ENCODE peak calls at places on chromosomes 3 and 15, in six cellular contexts. One of them, this sample, is unnamed.

GRCh38 chr3:23961913-23962312 is 16.8 kb downstream of the NR1D2 start:
- DNase-seq in A549: no peak
- DNase-seq in K562: no peak
- DNase-seq in prostate gland: no peak
- DNase-seq in H1: no peak
- DNase-seq in upper lobe of left lung: no peak
- DNase-seq in this sample: no peak

GRCh38 chr3:94024385-94024784 is 4.0 kb downstream of the STX19 start:
- DNase-seq in H1: no peak
- DNase-seq in upper lobe of left lung: no peak
- DNase-seq in K562: no peak
- DNase-seq in A549: no peak
- DNase-seq in prostate gland: no peak
- DNase-seq in this sample: peak

GRCh38 chr15:36943496-36944361 is 156.6 kb downstream of the MEIS2 start:
- DNase-seq in A549: no peak
- DNase-seq in K562: no peak
- DNase-seq in upper lobe of left lung: no peak
- DNase-seq in prostate gland: no peak
- DNase-seq in H1: no peak
- DNase-seq in this sample: no peak

GRCh38 chr3:136042608-136043221 is 77.2 kb downstream of the PPP2R3A start:
- DNase-seq in A549: peak
- DNase-seq in upper lobe of left lung: no peak
- DNase-seq in K562: peak
- DNase-seq in prostate gland: no peak
- DNase-seq in H1: no peak
- DNase-seq in this sample: no peak

GRCh38 chr3:121660356-121661171 is at the start of gene HCLS1:
- DNase-seq in A549: no peak
- DNase-seq in prostate gland: peak
- DNase-seq in upper lobe of left lung: peak
- DNase-seq in K562: no peak
- DNase-seq in H1: no peak
- DNase-seq in this sample: peak

GRCh38 chr3:183766745-183767606 is 58.4 kb downstream of the MAP6D1 start:
- DNase-seq in upper lobe of left lung: peak
- DNase-seq in K562: peak
- DNase-seq in prostate gland: peak
- DNase-seq in H1: peak
- DNase-seq in A549: peak
- DNase-seq in this sample: peak

GRCh38 chr3:14286887-14287496 is 108.4 kb downstream of the LSM3 start:
- DNase-seq in prostate gland: no peak
- DNase-seq in H1: no peak
- DNase-seq in A549: no peak
- DNase-seq in upper lobe of left lung: no peak
- DNase-seq in K562: no peak
- DNase-seq in this sample: no peak

GRCh38 chr3:38029400-38030125 is at the start of gene PLCD1:
- DNase-seq in A549: peak
- DNase-seq in H1: peak
- DNase-seq in upper lobe of left lung: peak
- DNase-seq in K562: peak
- DNase-seq in prostate gland: peak
- DNase-seq in this sample: peak

GRCh38 chr3:14823910-14824629 is 5.3 kb downstream of the FGD5 start:
- DNase-seq in prostate gland: peak
- DNase-seq in upper lobe of left lung: no peak
- DNase-seq in H1: no peak
- DNase-seq in A549: no peak
- DNase-seq in K562: no peak
- DNase-seq in this sample: no peak

GRCh38 chr3:140091143-140091542 is 156.2 kb downstream of the CLSTN2 start:
- DNase-seq in K562: no peak
- DNase-seq in upper lobe of left lung: no peak
- DNase-seq in A549: no peak
- DNase-seq in prostate gland: no peak
- DNase-seq in H1: no peak
- DNase-seq in this sample: no peak

GRCh38 chr15:58269455-58270414 is 131.6 kb downstream of the AQP9 start:
- DNase-seq in prostate gland: peak
- DNase-seq in A549: peak
- DNase-seq in K562: peak
- DNase-seq in H1: no peak
- DNase-seq in upper lobe of left lung: no peak
- DNase-seq in this sample: peak

GRCh38 chr3:16907245-16907644 is 22.5 kb downstream of the PLCL2 start:
- DNase-seq in prostate gland: no peak
- DNase-seq in K562: peak
- DNase-seq in H1: no peak
- DNase-seq in upper lobe of left lung: no peak
- DNase-seq in A549: no peak
- DNase-seq in this sample: no peak

GRCh38 chr3:137163241-137163916 is 205.6 kb downstream of the IL20RB start:
- DNase-seq in prostate gland: no peak
- DNase-seq in upper lobe of left lung: no peak
- DNase-seq in K562: no peak
- DNase-seq in A549: no peak
- DNase-seq in H1: no peak
- DNase-seq in this sample: no peak

GRCh38 chr15:80550219-80550909 is 144.7 kb upstream of the ABHD17C start:
- DNase-seq in K562: no peak
- DNase-seq in H1: peak
- DNase-seq in upper lobe of left lung: no peak
- DNase-seq in prostate gland: no peak
- DNase-seq in A549: peak
- DNase-seq in this sample: no peak

GRCh38 chr15:79950247-79950646 is 20.7 kb downstream of the BCL2A1 start:
- DNase-seq in A549: no peak
- DNase-seq in upper lobe of left lung: no peak
- DNase-seq in K562: no peak
- DNase-seq in H1: no peak
- DNase-seq in prostate gland: no peak
- DNase-seq in this sample: no peak

GRCh38 chr3:129984124-129984523 is 9.6 kb downstream of the TRH start:
- DNase-seq in upper lobe of left lung: no peak
- DNase-seq in prostate gland: no peak
- DNase-seq in A549: no peak
- DNase-seq in H1: peak
- DNase-seq in K562: no peak
- DNase-seq in this sample: no peak

GRCh38 chr3:194750409-194750808 is 64.7 kb downstream of the FAM43A start:
- DNase-seq in A549: no peak
- DNase-seq in upper lobe of left lung: no peak
- DNase-seq in prostate gland: no peak
- DNase-seq in K562: no peak
- DNase-seq in H1: no peak
- DNase-seq in this sample: no peak

GRCh38 chr3:38578551-38578950 is 70.9 kb downstream of the SCN5A start:
- DNase-seq in K562: no peak
- DNase-seq in A549: no peak
- DNase-seq in H1: peak
- DNase-seq in prostate gland: no peak
- DNase-seq in upper lobe of left lung: no peak
- DNase-seq in this sample: no peak

GRCh38 chr3:194365526-194365925 is 4.0 kb downstream of the LRRC15 start:
- DNase-seq in upper lobe of left lung: no peak
- DNase-seq in K562: no peak
- DNase-seq in H1: no peak
- DNase-seq in A549: no peak
- DNase-seq in prostate gland: no peak
- DNase-seq in this sample: no peak

GRCh38 chr3:57942872-57943283 is 65.3 kb upstream of the FLNB start:
- DNase-seq in H1: no peak
- DNase-seq in prostate gland: peak
- DNase-seq in K562: no peak
- DNase-seq in A549: no peak
- DNase-seq in upper lobe of left lung: peak
- DNase-seq in this sample: peak

GRCh38 chr3:177885063-177885462 is 651.2 kb upstream of the KCNMB2 start:
- DNase-seq in H1: no peak
- DNase-seq in prostate gland: no peak
- DNase-seq in K562: no peak
- DNase-seq in upper lobe of left lung: no peak
- DNase-seq in A549: no peak
- DNase-seq in this sample: no peak

GRCh38 chr3:32307591-32307990 is 69.1 kb downstream of the CMTM8 start:
- DNase-seq in A549: no peak
- DNase-seq in H1: no peak
- DNase-seq in K562: no peak
- DNase-seq in prostate gland: no peak
- DNase-seq in upper lobe of left lung: no peak
- DNase-seq in this sample: peak

GRCh38 chr3:24363242-24363641 is 131.4 kb downstream of the THRB start:
- DNase-seq in H1: no peak
- DNase-seq in upper lobe of left lung: peak
- DNase-seq in K562: no peak
- DNase-seq in prostate gland: peak
- DNase-seq in A549: peak
- DNase-seq in this sample: no peak

GRCh38 chr3:53776494-53777101 is 69.6 kb downstream of the CHDH start:
- DNase-seq in K562: no peak
- DNase-seq in A549: no peak
- DNase-seq in prostate gland: no peak
- DNase-seq in upper lobe of left lung: no peak
- DNase-seq in H1: no peak
- DNase-seq in this sample: peak

GRCh38 chr3:10551821-10552630 is 46.6 kb upstream of the ATP2B2 start:
- DNase-seq in prostate gland: no peak
- DNase-seq in upper lobe of left lung: peak
- DNase-seq in H1: peak
- DNase-seq in K562: peak
- DNase-seq in A549: no peak
- DNase-seq in this sample: no peak

GRCh38 chr3:152159328-152159727 is 109.4 kb upstream of the MBNL1 start:
- DNase-seq in K562: no peak
- DNase-seq in A549: peak
- DNase-seq in upper lobe of left lung: no peak
- DNase-seq in prostate gland: no peak
- DNase-seq in H1: no peak
- DNase-seq in this sample: no peak

GRCh38 chr3:187132666-187133065 is 6.6 kb downstream of the RPL39L start:
- DNase-seq in H1: no peak
- DNase-seq in A549: no peak
- DNase-seq in upper lobe of left lung: no peak
- DNase-seq in K562: no peak
- DNase-seq in prostate gland: no peak
- DNase-seq in this sample: no peak

GRCh38 chr3:5298453-5298852 is 110.9 kb downstream of the EDEM1 start:
- DNase-seq in prostate gland: no peak
- DNase-seq in upper lobe of left lung: no peak
- DNase-seq in K562: no peak
- DNase-seq in H1: no peak
- DNase-seq in A549: no peak
- DNase-seq in this sample: no peak

DNA sequence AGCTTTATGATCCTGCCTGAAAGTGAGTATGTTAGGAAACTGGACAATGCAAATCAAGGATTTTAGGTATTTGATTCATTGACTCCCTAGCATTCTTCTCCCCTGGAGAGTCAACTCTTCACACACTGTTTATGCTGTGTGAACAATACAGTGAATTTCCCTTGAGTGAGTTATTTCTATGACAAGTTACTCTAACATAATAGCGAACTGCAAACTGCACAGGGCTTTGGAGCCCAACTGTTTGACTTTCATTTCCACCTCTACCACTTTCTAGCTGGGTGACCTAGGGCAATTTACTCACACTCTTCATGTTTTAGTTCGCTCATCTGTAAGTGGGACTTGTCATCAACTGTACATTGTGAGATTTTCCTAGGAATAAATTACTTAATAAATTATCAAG is 96.0 kb upstream of the PHLDB2 start:
- DNase-seq in H1: no peak
- DNase-seq in upper lobe of left lung: no peak
- DNase-seq in A549: no peak
- DNase-seq in prostate gland: no peak
- DNase-seq in K562: no peak
- DNase-seq in this sample: no peak
- TF ChIP-seq CTCF in H1: no peak
- TF ChIP-seq CTCF in upper lobe of left lung: no peak
- TF ChIP-seq CTCF in A549: no peak
- TF ChIP-seq CTCF in prostate gland: no peak
- TF ChIP-seq CTCF in K562: no peak
- TF ChIP-seq CTCF in this sample: no peak

GRCh38 chr3:188217681-188218080 is 63.7 kb downstream of the LPP start:
- DNase-seq in upper lobe of left lung: no peak
- DNase-seq in A549: no peak
- DNase-seq in prostate gland: no peak
- DNase-seq in K562: no peak
- DNase-seq in H1: no peak
- DNase-seq in this sample: no peak
- H3K27ac ChIP-seq in upper lobe of left lung: peak
- H3K27ac ChIP-seq in A549: peak
- H3K27ac ChIP-seq in prostate gland: peak
- H3K27ac ChIP-seq in K562: no peak
- H3K27ac ChIP-seq in H1: no peak
- H3K27ac ChIP-seq in this sample: no peak

DNA sequence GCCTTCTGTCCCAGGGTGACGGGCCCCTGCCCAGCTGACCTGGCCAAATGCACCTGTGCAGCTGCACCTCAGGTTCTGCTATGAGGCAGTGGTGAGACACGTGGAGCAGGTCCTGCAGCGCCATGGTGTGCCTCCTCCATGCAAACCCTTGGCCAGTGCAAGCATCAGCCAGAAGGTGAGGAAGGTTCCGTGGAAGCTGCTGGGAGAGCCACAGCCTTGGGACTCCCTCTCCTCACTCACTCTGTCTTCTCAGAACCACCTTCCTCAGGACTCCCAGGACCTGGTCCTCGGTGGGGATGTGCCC is 31.6 kb downstream of the PTPN23 start:
- DNase-seq in upper lobe of left lung: no peak
- DNase-seq in A549: no peak
- DNase-seq in K562: no peak
- DNase-seq in H1: no peak
- DNase-seq in prostate gland: no peak
- DNase-seq in this sample: no peak
- TF ChIP-seq POLR2A in upper lobe of left lung: no peak
- TF ChIP-seq POLR2A in A549: no peak
- TF ChIP-seq POLR2A in K562: peak
- TF ChIP-seq POLR2A in H1: no peak
- TF ChIP-seq POLR2A in prostate gland: no peak
- TF ChIP-seq POLR2A in this sample: no peak

GRCh38 chr3:65569845-65570405 is 468.8 kb downstream of the MAGI1 start:
- DNase-seq in prostate gland: no peak
- DNase-seq in A549: no peak
- DNase-seq in K562: no peak
- DNase-seq in upper lobe of left lung: no peak
- DNase-seq in H1: no peak
- DNase-seq in this sample: no peak
- TF ChIP-seq CTCF in prostate gland: no peak
- TF ChIP-seq CTCF in A549: no peak
- TF ChIP-seq CTCF in K562: peak
- TF ChIP-seq CTCF in upper lobe of left lung: no peak
- TF ChIP-seq CTCF in H1: peak
- TF ChIP-seq CTCF in this sample: no peak

This sample was measured in thyroid gland.